ENCODE peak calls at places on chromosomes 12 and 14, in four cellular contexts. L, G, Y and X are unnamed samples.

GRCh38 chr12:124381454-124382207 is 86.7 kb downstream of the RFLNA start:
- DNase-seq in L (peak; percentile 71), G (peak; percentile 92), Y (peak; percentile 51), X (peak; percentile 82)

GRCh38 chr14:64544607-64545312 is 4.2 kb downstream of the HSPA2 start:
- DNase-seq in Y (no peak), G (no peak), L (no peak), X (no peak)

GRCh38 chr14:92600318-92601053 is 86.9 kb downstream of the RIN3 start:
- DNase-seq in G (no peak), L (peak; percentile 66), Y (no peak), X (no peak)

GRCh38 chr14:26984318-26985177 is 386.7 kb upstream of the NOVA1 start:
- DNase-seq in L (no peak), Y (peak; percentile 42), G (peak; percentile 62), X (peak; percentile 25)

GRCh38 chr12:14723763-14724162 is 27.4 kb upstream of the GUCY2C start:
- DNase-seq in L (peak; percentile 12), Y (peak; percentile 47), G (peak; percentile 65), X (peak; percentile 67)

GRCh38 chr14:99125616-99126431 is 146.2 kb downstream of the BCL11B start:
- DNase-seq in G (peak; percentile 10), Y (no peak), L (no peak), X (no peak)

GRCh38 chr14:68450391-68451120 is 342.3 kb downstream of the ZFP36L1 start:
- DNase-seq in G (no peak), Y (no peak), L (no peak), X (no peak)

GRCh38 chr12:34016361-34016760 is 5.9 kb upstream of the ALG10 start:
- DNase-seq in Y (no peak), G (no peak), L (no peak), X (no peak)

GRCh38 chr12:3453947-3454675 is 36.9 kb upstream of the PRMT8 start:
- DNase-seq in L (peak; percentile 10), G (no peak), Y (no peak), X (no peak)

GRCh38 chr12:1346126-1346525 is 248.3 kb downstream of the FBXL14 start:
- DNase-seq in L (no peak), G (no peak), Y (no peak), X (no peak)

GRCh38 chr12:55974308-55974724 is 438 bp downstream of the RAB5B start:
- DNase-seq in Y (peak; percentile 66), L (peak; percentile 60), G (peak; percentile 54), X (no peak)

GRCh38 chr14:59188461-59189280 is at the start of gene DAAM1:
- DNase-seq in G (peak; percentile 98), Y (peak; percentile 98), L (peak; percentile 95), X (peak; percentile 97)

GRCh38 chr12:32365473-32366064 is 33.8 kb upstream of the FGD4 start:
- DNase-seq in G (peak; percentile 61), L (peak; percentile 49), Y (peak; percentile 75), X (peak; percentile 50)

GRCh38 chr12:112380663-112381420 is 1.4 kb downstream of the HECTD4 start:
- DNase-seq in G (no peak), L (no peak), Y (no peak), X (no peak)

GRCh38 chr14:21749306-21749868 is 75.8 kb upstream of the OR4E1 start:
- DNase-seq in Y (no peak), G (no peak), L (no peak), X (no peak)

GRCh38 chr14:24315243-24315806 is 4.0 kb downstream of the LTB4R start:
- DNase-seq in L (no peak), G (no peak), Y (no peak), X (no peak)

GRCh38 chr12:41174602-41175001 is 13.5 kb upstream of the PDZRN4 start:
- DNase-seq in G (no peak), Y (no peak), L (no peak), X (no peak)

GRCh38 chr12:48002773-48003218 is 1.5 kb downstream of the COL2A1 start:
- DNase-seq in Y (peak; percentile 77), G (peak; percentile 48), L (no peak), X (no peak)

GRCh38 chr12:131529196-131530040 is 181.5 kb upstream of the SFSWAP start:
- DNase-seq in L (no peak), Y (no peak), G (no peak), X (no peak)

GRCh38 chr12:49539406-49540228 is 787 bp downstream of the KCNH3 start:
- DNase-seq in L (no peak), G (peak; percentile 22), Y (no peak), X (no peak)

GRCh38 chr12:109999983-110000505 is 814 bp downstream of the ANKRD13A start:
- DNase-seq in G (peak; percentile 35), Y (no peak), L (no peak), X (no peak)

GRCh38 chr14:58816416-58817115 is 178.8 kb downstream of the DACT1 start:
- DNase-seq in G (no peak), L (no peak), Y (no peak), X (no peak)

DNA sequence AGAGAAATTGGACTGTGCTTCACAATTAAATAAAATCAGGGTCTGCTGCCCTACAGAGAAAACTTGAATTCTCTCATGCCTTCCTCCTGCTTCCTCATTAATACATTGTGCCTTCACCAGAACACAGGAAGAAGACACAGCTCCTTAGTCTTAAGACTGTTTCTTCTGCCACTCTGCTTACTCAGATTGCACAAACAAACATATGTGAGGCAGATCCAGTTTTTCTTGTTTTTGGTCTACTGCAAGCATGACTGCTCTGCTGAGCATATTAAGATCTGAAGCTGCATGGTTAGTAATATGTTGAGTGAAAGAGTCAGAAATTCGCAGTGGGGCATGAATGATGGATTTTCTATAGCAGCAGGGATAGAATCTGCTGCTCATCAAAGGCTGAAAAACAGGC is 321.1 kb upstream of the STXBP6 start:
- DNase-seq in G (no peak), L (no peak), Y (no peak), X (peak; percentile 87)
- H3K4me3 ChIP-seq in G (no peak overlapping the region), L (no peak overlapping the region), Y (no peak overlapping the region), X (peak overlapping the region; percentile 16)

DNA sequence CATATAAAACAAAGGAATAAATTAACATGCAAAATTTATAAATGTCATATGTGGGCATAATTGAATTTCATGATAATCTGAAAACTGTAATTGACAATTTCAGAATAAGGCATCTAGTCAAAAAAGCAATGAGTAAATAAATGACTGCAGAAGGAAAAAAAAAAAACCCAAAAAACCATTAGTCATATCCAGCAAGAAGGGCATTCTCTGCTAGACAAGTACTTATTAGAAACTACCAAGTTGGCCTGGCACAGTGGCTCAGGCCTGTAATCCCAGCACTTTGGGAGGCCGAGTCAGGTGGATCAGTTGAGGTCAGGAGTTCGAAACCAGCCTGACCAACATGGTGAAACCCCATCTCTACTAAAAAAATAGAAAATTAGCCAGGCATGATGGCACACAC is 17.5 kb downstream of the ZCRB1 start:
- DNase-seq in Y (no peak), G (no peak), L (no peak), X (no peak)
- TF ChIP-seq CTCF in Y (no peak), G (no peak), L (no peak), X (no peak)

GRCh38 chr12:5044420-5045295 is 979 bp downstream of the KCNA5 start:
- DNase-seq in G (no peak), L (no peak), Y (no peak), X (no peak)
- H3K4me3 ChIP-seq in G (peak overlapping the region; percentile 36), L (no peak overlapping the region), Y (no peak overlapping the region), X (no peak overlapping the region)

GRCh38 chr14:75877292-75877691 is 104.5 kb downstream of the TGFB3 start:
- DNase-seq in G (no peak), L (no peak), Y (no peak), X (no peak)

GRCh38 chr14:75881986-75882385 is 99.8 kb downstream of the TGFB3 start:
- DNase-seq in Y (no peak), G (no peak), L (no peak), X (no peak)

GRCh38 chr14:75879031-75879430 is 102.8 kb downstream of the TGFB3 start:
- DNase-seq in Y (no peak), G (no peak), L (no peak), X (no peak)

GRCh38 chr14:75877884-75878283 is 103.9 kb downstream of the TGFB3 start:
- DNase-seq in G (no peak), Y (no peak), L (no peak), X (no peak)

GRCh38 chr14:75880512-75880911 is 101.3 kb downstream of the TGFB3 start:
- DNase-seq in Y (no peak), G (no peak), L (no peak), X (no peak)
- TF ChIP-seq CTCF in Y (no peak), G (no peak), L (no peak), X (peak; percentile 18)

GRCh38 chr12:99907210-99907609 is 77.5 kb downstream of the ANKS1B start:
- DNase-seq in G (no peak), Y (no peak), L (no peak), X (no peak)

GRCh38 chr12:99911967-99912366 is 72.8 kb downstream of the ANKS1B start:
- DNase-seq in Y (no peak), G (no peak), L (no peak), X (no peak)

GRCh38 chr12:99910342-99910741 is 74.4 kb downstream of the ANKS1B start:
- DNase-seq in Y (no peak), L (no peak), G (no peak), X (no peak)

GRCh38 chr12:99914206-99914605 is 70.5 kb downstream of the ANKS1B start:
- DNase-seq in G (no peak), Y (no peak), L (no peak), X (no peak)

GRCh38 chr12:99911076-99911475 is 73.7 kb downstream of the ANKS1B start:
- DNase-seq in G (no peak), Y (no peak), L (peak; percentile 50), X (no peak)
- H3K4me3 ChIP-seq in G (no peak overlapping the region), Y (no peak overlapping the region), L (peak overlapping the region; percentile 27), X (no peak overlapping the region)

GRCh38 chr12:120774169-120774916 is 48.7 kb downstream of the ACADS start:
- DNase-seq in G (no peak), Y (no peak), L (no peak), X (no peak)

GRCh38 chr12:120771097-120771496 is 45.5 kb downstream of the ACADS start:
- DNase-seq in Y (no peak), G (no peak), L (no peak), X (no peak)

DNA sequence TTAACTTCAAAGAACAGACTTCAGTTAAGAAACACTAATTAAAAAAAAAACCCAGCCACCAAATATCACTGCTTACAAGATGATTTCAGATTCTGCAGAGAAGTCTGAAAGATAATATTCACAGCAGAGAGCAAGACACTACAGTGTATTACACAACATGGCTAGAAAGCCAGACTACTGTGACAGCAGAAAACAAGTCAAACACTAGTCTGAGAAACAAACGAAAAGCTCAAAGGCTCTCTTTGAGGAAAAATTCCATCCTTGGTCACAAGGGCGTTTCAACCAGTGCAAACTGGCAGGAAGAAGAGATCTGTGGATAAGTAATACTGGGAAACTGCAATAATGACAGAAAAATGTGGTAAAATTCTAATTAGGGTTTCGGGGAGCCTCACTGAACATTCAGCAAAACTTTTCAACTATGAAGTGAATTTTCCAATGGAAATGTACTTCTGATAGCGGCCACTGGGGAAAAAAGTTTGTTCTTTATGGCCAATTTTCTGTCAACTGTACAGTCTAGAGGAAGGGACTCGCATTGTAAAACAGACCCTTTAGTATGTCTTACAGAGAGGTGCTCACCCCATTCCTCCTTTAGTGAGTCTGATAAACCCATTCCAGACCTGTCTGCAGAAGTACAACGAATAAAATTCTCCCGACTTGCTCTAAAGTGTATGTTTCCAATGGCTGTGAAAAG is 50.4 kb downstream of the ACADS start:
- DNase-seq in L (no peak), G (no peak), Y (no peak), X (no peak)
- TF ChIP-seq CTCF in L (no peak), G (no peak), Y (peak; percentile 41), X (no peak)

DNA sequence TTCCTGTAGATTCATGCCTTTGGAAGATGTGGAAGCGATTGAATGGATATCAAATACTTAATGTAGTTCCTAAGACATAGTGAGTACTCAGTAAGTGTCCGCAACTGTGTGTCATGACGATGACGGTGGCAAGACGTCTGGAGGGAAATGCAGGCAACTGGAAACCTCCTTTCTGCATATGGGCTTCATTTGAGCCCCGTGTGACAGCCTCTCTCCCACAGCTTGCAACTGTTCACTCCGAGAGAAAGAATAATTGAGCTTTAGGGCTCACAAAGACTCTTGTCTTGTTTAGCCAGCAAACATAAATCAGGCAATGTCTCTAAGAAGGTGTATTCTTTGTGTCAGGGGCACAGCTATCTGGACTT is 7.0 kb downstream of the CFAP251 start:
- DNase-seq in G (no peak), L (no peak), Y (no peak), X (no peak)
- H3K4me3 ChIP-seq in G (no peak overlapping the region), L (no peak overlapping the region), Y (no peak overlapping the region), X (no peak overlapping the region)